ENCODE peak calls at places on chromosomes 4 and X, in four cellular contexts. One of them, this sample, is unnamed. For H3K9me3, H3K27me3 and H3K4me1, the result is how much of the 10 kb centered on the place peaks cover.

GRCh38 chr4:5040839-5041238 is 10.4 kb upstream of the STK32B start:
- DNase-seq in GM23248: no peak
- DNase-seq in endodermal cell: no peak
- DNase-seq in H9: no peak
- DNase-seq in this sample: no peak

GRCh38 chr4:8211229-8211628 is 12.1 kb downstream of the SH3TC1 start:
- DNase-seq in H9: no peak
- DNase-seq in endodermal cell: no peak
- DNase-seq in GM23248: no peak
- DNase-seq in this sample: peak

GRCh38 chrX:100647095-100647494 is 3.1 kb downstream of the SRPX2 start:
- DNase-seq in endodermal cell: no peak
- DNase-seq in GM23248: peak
- DNase-seq in H9: no peak
- DNase-seq in this sample: peak

GRCh38 chr4:15755781-15756180 is 22.3 kb upstream of the CD38 start:
- DNase-seq in GM23248: no peak
- DNase-seq in endodermal cell: no peak
- DNase-seq in H9: no peak
- DNase-seq in this sample: no peak

GRCh38 chr4:119315036-119315435 is 6.9 kb downstream of the FABP2 start:
- DNase-seq in H9: no peak
- DNase-seq in GM23248: peak
- DNase-seq in endodermal cell: no peak
- DNase-seq in this sample: no peak

GRCh38 chr4:124431663-124432192 is 280.8 kb downstream of the ANKRD50 start:
- DNase-seq in endodermal cell: no peak
- DNase-seq in H9: no peak
- DNase-seq in GM23248: peak
- DNase-seq in this sample: no peak

GRCh38 chrX:107451754-107452153 is 2.3 kb downstream of the FRMPD3 start:
- DNase-seq in H9: peak
- DNase-seq in GM23248: no peak
- DNase-seq in endodermal cell: peak
- DNase-seq in this sample: no peak

GRCh38 chr4:102598102-102598758 is 97.1 kb downstream of the NFKB1 start:
- DNase-seq in GM23248: peak
- DNase-seq in endodermal cell: no peak
- DNase-seq in H9: no peak
- DNase-seq in this sample: no peak

GRCh38 chr4:169124661-169125060 is 114.6 kb upstream of the CBR4 start:
- DNase-seq in endodermal cell: no peak
- DNase-seq in GM23248: no peak
- DNase-seq in H9: no peak
- DNase-seq in this sample: no peak

GRCh38 chrX:68684291-68684918 is 36.9 kb downstream of the STARD8 start:
- DNase-seq in GM23248: no peak
- DNase-seq in endodermal cell: no peak
- DNase-seq in H9: no peak
- DNase-seq in this sample: peak

GRCh38 chr4:96894621-96895020 is 1054.7 kb downstream of the PDHA2 start:
- DNase-seq in GM23248: no peak
- DNase-seq in H9: no peak
- DNase-seq in endodermal cell: no peak
- DNase-seq in this sample: no peak
- H3K9me3 ChIP-seq in GM23248: under half
- H3K9me3 ChIP-seq in H9: under half
- H3K9me3 ChIP-seq in endodermal cell: under half
- H3K9me3 ChIP-seq in this sample: under half

GRCh38 chr4:54213001-54213400 is 16.1 kb upstream of the PDGFRA start:
- DNase-seq in H9: no peak
- DNase-seq in GM23248: peak
- DNase-seq in endodermal cell: no peak
- DNase-seq in this sample: no peak

GRCh38 chr4:54213812-54214211 is 15.3 kb upstream of the PDGFRA start:
- DNase-seq in GM23248: peak
- DNase-seq in endodermal cell: no peak
- DNase-seq in H9: no peak
- DNase-seq in this sample: no peak

GRCh38 chr4:54215379-54216072 is 13.6 kb upstream of the PDGFRA start:
- DNase-seq in endodermal cell: peak
- DNase-seq in H9: no peak
- DNase-seq in GM23248: peak
- DNase-seq in this sample: no peak

GRCh38 chr4:54217642-54218486 is 11.2 kb upstream of the PDGFRA start:
- DNase-seq in GM23248: peak
- DNase-seq in H9: peak
- DNase-seq in endodermal cell: peak
- DNase-seq in this sample: peak

GRCh38 chr4:54218736-54219135 is 10.4 kb upstream of the PDGFRA start:
- DNase-seq in endodermal cell: no peak
- DNase-seq in GM23248: no peak
- DNase-seq in H9: no peak
- DNase-seq in this sample: no peak
- H3K27me3 ChIP-seq in endodermal cell: under half
- H3K27me3 ChIP-seq in GM23248: under half
- H3K27me3 ChIP-seq in H9: under half
- H3K27me3 ChIP-seq in this sample: under half

GRCh38 chrX:8245411-8245810 is 74.3 kb upstream of the VCX2 start:
- DNase-seq in endodermal cell: peak
- DNase-seq in H9: no peak
- DNase-seq in GM23248: no peak
- DNase-seq in this sample: no peak
- H3K4me1 ChIP-seq in endodermal cell: under half
- H3K4me1 ChIP-seq in H9: under half
- H3K4me1 ChIP-seq in GM23248: under half
- H3K4me1 ChIP-seq in this sample: under half

DNA sequence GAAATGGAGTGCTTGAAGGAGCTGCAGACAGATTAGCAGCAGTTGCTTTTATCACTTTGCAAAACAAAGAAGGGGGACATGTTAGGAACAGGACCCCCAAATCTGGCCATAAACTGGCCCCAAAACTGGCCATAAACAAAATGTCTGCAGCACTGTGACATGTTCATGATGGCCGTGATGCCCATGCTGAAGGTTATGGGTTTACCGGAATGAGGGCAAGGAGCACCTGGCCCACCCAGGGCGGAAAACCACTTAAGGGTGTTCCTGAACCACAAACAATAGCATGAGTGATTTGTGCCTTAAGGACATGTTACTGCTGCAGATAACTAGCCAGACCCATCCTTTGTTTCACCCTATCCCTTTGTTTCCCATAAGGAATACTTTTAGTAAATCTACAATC is 79.6 kb upstream of the GC start:
- DNase-seq in GM23248: no peak
- DNase-seq in endodermal cell: no peak
- DNase-seq in H9: no peak
- DNase-seq in this sample: no peak
- H3K9me3 ChIP-seq in GM23248: under half
- H3K9me3 ChIP-seq in endodermal cell: half or more
- H3K9me3 ChIP-seq in H9: under half
- H3K9me3 ChIP-seq in this sample: under half

GRCh38 chrX:135345328-135345645 is 36.0 kb downstream of the ETDC start:
- DNase-seq in endodermal cell: no peak
- DNase-seq in GM23248: peak
- DNase-seq in H9: no peak
- DNase-seq in this sample: peak
- H3K27me3 ChIP-seq in endodermal cell: under half
- H3K27me3 ChIP-seq in GM23248: under half
- H3K27me3 ChIP-seq in H9: under half
- H3K27me3 ChIP-seq in this sample: under half

This sample was measured in heart right ventricle.